ENCODE peak calls at places on chromosomes 2 and 18, in eight cellular contexts. One of them, this sample, is unnamed. For H3K36me3, the result is how much of the 10 kb centered on the place peaks cover.

GRCh38 chr2:201854841-201855240 is 48.5 kb downstream of the CDK15 start:
- DNase-seq in endothelial cell of umbilical vein: no peak
- DNase-seq in K562: no peak
- DNase-seq in left lung: no peak
- DNase-seq in astrocyte: peak
- DNase-seq in stomach: no peak
- DNase-seq in upper lobe of right lung: no peak
- DNase-seq in aorta: no peak
- DNase-seq in this sample: no peak

GRCh38 chr2:169200756-169201155 is 131.4 kb downstream of the DHRS9 start:
- DNase-seq in endothelial cell of umbilical vein: no peak
- DNase-seq in K562: no peak
- DNase-seq in left lung: no peak
- DNase-seq in astrocyte: no peak
- DNase-seq in stomach: no peak
- DNase-seq in upper lobe of right lung: no peak
- DNase-seq in aorta: no peak
- DNase-seq in this sample: no peak

GRCh38 chr18:58762781-58763171 is 91.5 kb downstream of the MALT1 start:
- DNase-seq in endothelial cell of umbilical vein: no peak
- DNase-seq in K562: no peak
- DNase-seq in left lung: no peak
- DNase-seq in astrocyte: no peak
- DNase-seq in stomach: no peak
- DNase-seq in upper lobe of right lung: no peak
- DNase-seq in aorta: no peak
- DNase-seq in this sample: no peak

GRCh38 chr2:15646661-15647060 is 55.0 kb downstream of the DDX1 start:
- DNase-seq in endothelial cell of umbilical vein: no peak
- DNase-seq in K562: no peak
- DNase-seq in left lung: no peak
- DNase-seq in astrocyte: no peak
- DNase-seq in stomach: no peak
- DNase-seq in upper lobe of right lung: no peak
- DNase-seq in aorta: no peak
- DNase-seq in this sample: no peak

GRCh38 chr2:241063093-241063551 is 39.0 kb downstream of the MTERF4 start:
- DNase-seq in endothelial cell of umbilical vein: no peak
- DNase-seq in K562: no peak
- DNase-seq in left lung: peak
- DNase-seq in astrocyte: no peak
- DNase-seq in stomach: no peak
- DNase-seq in upper lobe of right lung: peak
- DNase-seq in aorta: no peak
- DNase-seq in this sample: no peak

GRCh38 chr2:235649418-235649817 is 155.6 kb downstream of the AGAP1 start:
- DNase-seq in endothelial cell of umbilical vein: no peak
- DNase-seq in K562: no peak
- DNase-seq in left lung: no peak
- DNase-seq in astrocyte: no peak
- DNase-seq in stomach: no peak
- DNase-seq in upper lobe of right lung: no peak
- DNase-seq in aorta: no peak
- DNase-seq in this sample: no peak

GRCh38 chr2:24816884-24817283 is 23.7 kb downstream of the CENPO start:
- DNase-seq in endothelial cell of umbilical vein: peak
- DNase-seq in K562: peak
- DNase-seq in left lung: no peak
- DNase-seq in astrocyte: peak
- DNase-seq in stomach: no peak
- DNase-seq in upper lobe of right lung: no peak
- DNase-seq in aorta: no peak
- DNase-seq in this sample: no peak

GRCh38 chr2:156400704-156401678 is 35.2 kb upstream of the GPD2 start:
- DNase-seq in endothelial cell of umbilical vein: peak
- DNase-seq in K562: peak
- DNase-seq in left lung: peak
- DNase-seq in astrocyte: peak
- DNase-seq in stomach: peak
- DNase-seq in upper lobe of right lung: peak
- DNase-seq in aorta: peak
- DNase-seq in this sample: peak

GRCh38 chr18:59681521-59682004 is 15.7 kb downstream of the CCBE1 start:
- DNase-seq in endothelial cell of umbilical vein: no peak
- DNase-seq in K562: no peak
- DNase-seq in left lung: no peak
- DNase-seq in astrocyte: no peak
- DNase-seq in stomach: no peak
- DNase-seq in upper lobe of right lung: no peak
- DNase-seq in aorta: no peak
- DNase-seq in this sample: no peak

GRCh38 chr2:173459363-173459762 is 104.7 kb downstream of the CDCA7 start:
- DNase-seq in endothelial cell of umbilical vein: no peak
- DNase-seq in K562: no peak
- DNase-seq in left lung: no peak
- DNase-seq in astrocyte: no peak
- DNase-seq in stomach: no peak
- DNase-seq in upper lobe of right lung: no peak
- DNase-seq in aorta: no peak
- DNase-seq in this sample: no peak

GRCh38 chr2:62352031-62352430 is 154.0 kb downstream of the TMEM17 start:
- DNase-seq in endothelial cell of umbilical vein: no peak
- DNase-seq in K562: no peak
- DNase-seq in left lung: no peak
- DNase-seq in astrocyte: no peak
- DNase-seq in stomach: no peak
- DNase-seq in upper lobe of right lung: no peak
- DNase-seq in aorta: no peak
- DNase-seq in this sample: no peak

GRCh38 chr2:14194233-14194632 is 438.3 kb upstream of the LRATD1 start:
- DNase-seq in endothelial cell of umbilical vein: no peak
- DNase-seq in K562: no peak
- DNase-seq in left lung: no peak
- DNase-seq in astrocyte: no peak
- DNase-seq in stomach: no peak
- DNase-seq in upper lobe of right lung: no peak
- DNase-seq in aorta: no peak
- DNase-seq in this sample: no peak

GRCh38 chr2:105804266-105804665 is 59.6 kb downstream of the NCK2 start:
- DNase-seq in endothelial cell of umbilical vein: no peak
- DNase-seq in K562: no peak
- DNase-seq in left lung: no peak
- DNase-seq in astrocyte: peak
- DNase-seq in stomach: no peak
- DNase-seq in upper lobe of right lung: no peak
- DNase-seq in aorta: no peak
- DNase-seq in this sample: no peak

GRCh38 chr2:232779935-232780334 is 3.6 kb upstream of the KCNJ13 start:
- DNase-seq in endothelial cell of umbilical vein: peak
- DNase-seq in K562: no peak
- DNase-seq in left lung: no peak
- DNase-seq in astrocyte: peak
- DNase-seq in stomach: peak
- DNase-seq in upper lobe of right lung: no peak
- DNase-seq in aorta: no peak
- DNase-seq in this sample: no peak

GRCh38 chr18:58670561-58671121 is 624 bp upstream of the MALT1 start:
- DNase-seq in endothelial cell of umbilical vein: no peak
- DNase-seq in K562: no peak
- DNase-seq in left lung: no peak
- DNase-seq in astrocyte: peak
- DNase-seq in stomach: no peak
- DNase-seq in upper lobe of right lung: no peak
- DNase-seq in aorta: no peak
- DNase-seq in this sample: no peak

GRCh38 chr18:59839931-59840685 is 59.7 kb upstream of the PMAIP1 start:
- DNase-seq in endothelial cell of umbilical vein: no peak
- DNase-seq in K562: no peak
- DNase-seq in left lung: no peak
- DNase-seq in astrocyte: peak
- DNase-seq in stomach: no peak
- DNase-seq in upper lobe of right lung: no peak
- DNase-seq in aorta: no peak
- DNase-seq in this sample: no peak

GRCh38 chr2:42316910-42317309 is 44.1 kb downstream of the COX7A2L start:
- DNase-seq in endothelial cell of umbilical vein: no peak
- DNase-seq in K562: no peak
- DNase-seq in left lung: no peak
- DNase-seq in astrocyte: no peak
- DNase-seq in stomach: no peak
- DNase-seq in upper lobe of right lung: no peak
- DNase-seq in aorta: no peak
- DNase-seq in this sample: no peak

GRCh38 chr2:45683292-45683691 is 31.8 kb downstream of the PRKCE start:
- DNase-seq in endothelial cell of umbilical vein: peak
- DNase-seq in K562: no peak
- DNase-seq in left lung: no peak
- DNase-seq in astrocyte: no peak
- DNase-seq in stomach: no peak
- DNase-seq in upper lobe of right lung: no peak
- DNase-seq in aorta: no peak
- DNase-seq in this sample: no peak

GRCh38 chr2:240986787-240987411 is 11.5 kb upstream of the SNED1 start:
- DNase-seq in endothelial cell of umbilical vein: peak
- DNase-seq in K562: no peak
- DNase-seq in left lung: peak
- DNase-seq in astrocyte: peak
- DNase-seq in stomach: no peak
- DNase-seq in upper lobe of right lung: peak
- DNase-seq in aorta: peak
- DNase-seq in this sample: no peak

GRCh38 chr2:88227446-88227845 is 57.3 kb downstream of the THNSL2 start:
- DNase-seq in endothelial cell of umbilical vein: no peak
- DNase-seq in K562: no peak
- DNase-seq in left lung: no peak
- DNase-seq in astrocyte: no peak
- DNase-seq in stomach: no peak
- DNase-seq in upper lobe of right lung: no peak
- DNase-seq in aorta: no peak
- DNase-seq in this sample: no peak

DNA sequence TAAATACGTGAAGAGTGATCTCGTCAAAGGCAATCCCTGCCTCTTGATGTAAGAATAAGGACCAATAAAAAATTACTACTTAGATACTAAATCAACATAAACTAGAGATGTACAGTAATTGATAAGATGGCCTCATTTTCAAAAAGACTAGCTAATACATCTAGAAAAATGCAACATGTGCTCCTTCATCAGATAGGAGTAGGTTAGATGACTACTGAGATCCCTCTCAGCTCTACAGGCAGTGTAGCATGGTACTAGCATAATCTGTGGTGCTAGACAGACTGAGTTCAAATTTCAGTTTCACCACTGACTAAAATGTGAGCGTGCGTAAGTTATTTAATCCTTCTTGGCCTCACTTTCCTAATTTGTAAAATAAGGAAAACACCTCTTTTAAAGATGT is 82.6 kb upstream of the FRZB start:
- DNase-seq in endothelial cell of umbilical vein: no peak
- DNase-seq in K562: no peak
- DNase-seq in left lung: no peak
- DNase-seq in astrocyte: no peak
- DNase-seq in stomach: no peak
- DNase-seq in upper lobe of right lung: no peak
- DNase-seq in aorta: no peak
- DNase-seq in this sample: no peak
- H3K36me3 ChIP-seq in endothelial cell of umbilical vein: under half
- H3K36me3 ChIP-seq in K562: half or more
- H3K36me3 ChIP-seq in left lung: under half
- H3K36me3 ChIP-seq in astrocyte: under half
- H3K36me3 ChIP-seq in stomach: half or more
- H3K36me3 ChIP-seq in upper lobe of right lung: under half
- H3K36me3 ChIP-seq in aorta: under half
- H3K36me3 ChIP-seq in this sample: under half

DNA sequence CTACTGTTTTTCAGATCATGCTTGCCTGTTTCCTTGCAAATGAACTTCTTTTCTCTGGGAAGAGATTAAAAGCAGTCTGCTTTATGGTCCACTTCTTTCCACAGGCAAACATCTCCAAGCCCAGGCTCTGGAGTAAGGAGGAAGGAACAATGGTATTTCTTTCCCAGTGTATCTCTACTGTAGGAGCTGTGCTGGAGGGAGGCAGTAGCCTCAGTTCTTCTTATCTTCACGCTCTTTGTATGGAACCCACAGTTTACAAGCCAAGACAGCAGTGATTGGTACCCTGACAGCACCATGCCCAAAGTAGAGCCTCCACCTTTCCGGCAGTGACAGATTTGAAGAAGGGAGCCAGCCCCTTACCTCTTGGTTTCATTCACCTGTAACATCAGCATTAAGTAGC is 35.2 kb downstream of the SPOPL start:
- DNase-seq in endothelial cell of umbilical vein: no peak
- DNase-seq in K562: no peak
- DNase-seq in left lung: no peak
- DNase-seq in astrocyte: no peak
- DNase-seq in stomach: no peak
- DNase-seq in upper lobe of right lung: no peak
- DNase-seq in aorta: no peak
- DNase-seq in this sample: no peak
- H3K4me3 ChIP-seq in endothelial cell of umbilical vein: no peak
- H3K4me3 ChIP-seq in K562: no peak
- H3K4me3 ChIP-seq in left lung: no peak
- H3K4me3 ChIP-seq in astrocyte: no peak
- H3K4me3 ChIP-seq in stomach: no peak
- H3K4me3 ChIP-seq in upper lobe of right lung: no peak
- H3K4me3 ChIP-seq in aorta: no peak
- H3K4me3 ChIP-seq in this sample: no peak

DNA sequence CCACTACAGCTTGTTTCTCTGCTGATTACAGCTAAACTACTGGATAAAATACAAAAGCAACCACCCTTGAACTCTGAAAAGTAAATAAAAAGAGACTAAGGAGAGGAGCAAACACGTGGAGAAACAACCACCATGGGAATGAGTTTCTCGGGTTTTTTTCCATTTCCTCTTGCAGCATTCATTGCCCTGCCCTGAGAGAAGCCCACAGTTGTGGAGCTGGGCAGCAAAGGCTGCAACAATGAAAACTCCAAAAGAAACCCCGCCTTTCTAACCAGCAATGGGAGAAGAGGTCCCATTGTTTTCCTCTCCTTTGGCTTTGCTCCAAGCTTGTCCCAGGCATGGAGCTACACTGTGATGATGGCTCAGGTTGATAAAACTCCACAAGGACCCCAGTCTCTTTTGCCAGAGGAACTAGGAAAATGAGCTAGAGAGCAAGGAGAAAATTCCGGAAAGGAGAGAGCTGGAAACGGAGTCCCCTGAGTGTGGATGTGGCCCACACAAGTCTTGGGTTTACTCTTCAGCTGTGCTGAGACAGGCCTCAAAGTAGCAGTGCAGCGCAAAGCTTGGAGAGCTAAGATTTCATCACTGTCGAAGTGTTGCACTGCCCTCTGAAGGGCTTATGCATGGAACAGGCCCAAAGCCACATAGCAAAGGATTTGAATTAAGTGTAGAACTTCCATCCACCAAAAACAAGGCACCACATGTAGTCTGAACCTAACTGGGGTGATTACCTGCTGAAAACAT is 20.9 kb downstream of the NAPG start:
- DNase-seq in endothelial cell of umbilical vein: peak
- DNase-seq in K562: no peak
- DNase-seq in left lung: no peak
- DNase-seq in astrocyte: no peak
- DNase-seq in stomach: no peak
- DNase-seq in upper lobe of right lung: no peak
- DNase-seq in aorta: no peak
- DNase-seq in this sample: no peak
- H3K36me3 ChIP-seq in endothelial cell of umbilical vein: under half
- H3K36me3 ChIP-seq in K562: half or more
- H3K36me3 ChIP-seq in left lung: half or more
- H3K36me3 ChIP-seq in astrocyte: under half
- H3K36me3 ChIP-seq in stomach: half or more
- H3K36me3 ChIP-seq in upper lobe of right lung: half or more
- H3K36me3 ChIP-seq in aorta: under half
- H3K36me3 ChIP-seq in this sample: half or more

GRCh38 chr18:34322365-34323289 is 97.9 kb upstream of the NOL4 start:
- DNase-seq in endothelial cell of umbilical vein: peak
- DNase-seq in K562: peak
- DNase-seq in left lung: peak
- DNase-seq in astrocyte: peak
- DNase-seq in stomach: peak
- DNase-seq in upper lobe of right lung: peak
- DNase-seq in aorta: peak
- DNase-seq in this sample: no peak
- H3K4me3 ChIP-seq in endothelial cell of umbilical vein: no peak
- H3K4me3 ChIP-seq in K562: no peak
- H3K4me3 ChIP-seq in left lung: no peak
- H3K4me3 ChIP-seq in astrocyte: no peak
- H3K4me3 ChIP-seq in stomach: no peak
- H3K4me3 ChIP-seq in upper lobe of right lung: no peak
- H3K4me3 ChIP-seq in aorta: no peak
- H3K4me3 ChIP-seq in this sample: no peak

This sample was measured in CD4-positive, CD25-positive, alpha-beta regulatory T cell.